ENCODE peak calls at places on chromosomes 7 and 10, in nine cellular contexts. F, E, M, B, D, W, T, C and U are unnamed samples.

GRCh38 chr7:61111-61510 is 131.3 kb upstream of the FAM20C start:
- DNase-seq in F (peak; percentile 56), T (no peak), C (no peak), W (peak; percentile 49), B (no peak), D (no peak), M (no peak), E (peak; percentile 64), U (no peak)

GRCh38 chr7:922334-923107 is 32.0 kb downstream of the ADAP1 start:
- DNase-seq in C (no peak), W (no peak), E (peak; percentile 63), M (no peak), T (no peak), B (no peak), D (peak; percentile 21), F (no peak), U (no peak)

GRCh38 chr10:44399478-44400451 is 14.9 kb upstream of the CXCL12 start:
- DNase-seq in C (no peak), M (no peak), W (no peak), F (peak; percentile 31), T (peak; percentile 62), B (no peak), D (no peak), E (peak; percentile 33), U (peak; percentile 64)

GRCh38 chr7:55550010-55550409 is 22.3 kb downstream of the VOPP1 start:
- DNase-seq in E (no peak), M (no peak), F (no peak), B (no peak), T (no peak), W (no peak), D (peak; percentile 83), C (no peak), U (no peak)

GRCh38 chr7:2725178-2726105 is 37.4 kb downstream of the AMZ1 start:
- DNase-seq in M (no peak), D (peak; percentile 17), F (no peak), B (no peak), W (peak; percentile 56), C (no peak), E (peak; percentile 46), T (no peak), U (no peak)

GRCh38 chr7:28587211-28587610 is 174.9 kb downstream of the CREB5 start:
- DNase-seq in F (no peak), B (no peak), E (no peak), W (no peak), M (peak; percentile 70), D (no peak), C (no peak), T (no peak), U (no peak)

GRCh38 chr7:114574384-114574783 is 159.8 kb downstream of the FOXP2 start:
- DNase-seq in E (no peak), F (no peak), D (no peak), M (no peak), T (peak; percentile 13), W (no peak), C (no peak), B (no peak), U (no peak)

GRCh38 chr7:148084138-148084537 is 506.4 kb upstream of the C7orf33 start:
- DNase-seq in C (peak; percentile 77), M (peak; percentile 38), B (peak; percentile 49), E (no peak), T (peak; percentile 28), D (peak; percentile 52), W (no peak), F (no peak), U (no peak)

GRCh38 chr10:137606-138005 is 2.4 kb downstream of the ZMYND11 start:
- DNase-seq in C (no peak), T (no peak), W (no peak), F (no peak), E (no peak), D (no peak), B (no peak), M (peak; percentile 41), U (no peak)

GRCh38 chr10:13270877-13271551 is 28.9 kb downstream of the PHYH start:
- DNase-seq in F (no peak), D (no peak), B (no peak), C (no peak), T (peak; percentile 28), W (no peak), M (no peak), E (no peak), U (no peak)

GRCh38 chr7:45236666-45237065 is 79.1 kb downstream of the RAMP3 start:
- DNase-seq in B (no peak), F (no peak), C (no peak), D (no peak), E (no peak), T (no peak), M (peak; percentile 28), W (no peak), U (no peak)

GRCh38 chr10:132978542-132978941 is 36.2 kb upstream of the CFAP46 start:
- DNase-seq in M (no peak), B (no peak), W (peak; percentile 14), D (no peak), F (no peak), E (peak; percentile 20), C (no peak), T (no peak), U (no peak)

GRCh38 chr10:111392910-111393309 is 316.1 kb downstream of the ADRA2A start:
- DNase-seq in M (no peak), C (no peak), W (no peak), F (no peak), T (no peak), D (no peak), B (no peak), E (no peak), U (no peak)

GRCh38 chr7:2734761-2735571 is 47.0 kb downstream of the AMZ1 start:
- DNase-seq in M (no peak), E (no peak), D (peak; percentile 26), T (no peak), C (no peak), B (no peak), W (peak; percentile 66), F (peak; percentile 66), U (peak; percentile 71)

GRCh38 chr10:61993676-61994401 is 92.3 kb downstream of the ARID5B start:
- DNase-seq in W (no peak), D (no peak), F (no peak), T (no peak), B (no peak), M (no peak), C (no peak), E (no peak), U (no peak)

DNA sequence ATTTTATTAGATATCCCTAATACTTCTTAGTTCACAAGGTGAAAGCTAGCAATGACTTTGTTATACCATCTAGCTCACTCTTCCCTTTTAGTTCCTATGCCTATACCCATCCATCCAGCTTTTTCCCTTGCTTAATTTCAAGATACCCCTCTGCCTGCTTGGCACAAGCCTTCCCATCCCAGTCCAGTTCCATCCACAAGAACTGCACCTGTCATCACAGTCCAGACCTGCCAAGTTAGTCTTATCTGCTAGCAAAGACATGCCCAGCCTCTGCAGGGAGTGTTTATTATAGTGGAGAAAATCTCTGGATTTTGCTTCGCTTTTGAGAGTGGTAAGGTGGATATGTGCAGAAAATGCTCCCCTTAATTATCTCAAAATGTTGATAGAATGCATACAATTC is 158.2 kb downstream of the ST7 start:
- DNase-seq in T (no peak), M (no peak), E (no peak), D (no peak), B (no peak), W (no peak), C (no peak), F (no peak), U (no peak)
- TF ChIP-seq CTCF in T (no peak), M (no peak), E (no peak), D (no peak), B (no peak), W (no peak), C (no peak), F (no peak), U (no peak)

DNA sequence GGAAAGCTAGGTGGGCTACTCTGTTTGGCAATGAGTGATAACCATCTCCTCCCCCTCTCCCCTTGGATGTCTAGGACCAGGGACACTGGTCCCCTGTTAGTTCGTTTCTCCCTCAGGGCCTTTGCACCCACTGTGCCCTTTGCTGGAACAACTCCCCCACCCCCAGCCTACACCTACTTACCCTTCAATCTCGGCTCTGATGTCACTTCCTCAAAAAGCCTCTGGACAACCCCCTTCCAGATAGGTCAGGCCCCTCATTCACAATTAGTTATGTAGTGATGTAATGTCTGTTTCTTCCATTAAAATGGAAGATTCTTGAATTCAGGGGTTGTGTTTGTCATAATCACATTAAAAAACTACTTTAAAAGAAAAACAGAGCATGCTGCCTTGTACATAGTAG is 152.9 kb downstream of the SNX10 start:
- DNase-seq in M (no peak), T (no peak), W (no peak), D (no peak), B (no peak), F (no peak), E (no peak), C (no peak), U (no peak)
- TF ChIP-seq CTCF in M (no peak), T (no peak), W (no peak), D (no peak), B (no peak), F (no peak), E (no peak), C (no peak), U (no peak)

DNA sequence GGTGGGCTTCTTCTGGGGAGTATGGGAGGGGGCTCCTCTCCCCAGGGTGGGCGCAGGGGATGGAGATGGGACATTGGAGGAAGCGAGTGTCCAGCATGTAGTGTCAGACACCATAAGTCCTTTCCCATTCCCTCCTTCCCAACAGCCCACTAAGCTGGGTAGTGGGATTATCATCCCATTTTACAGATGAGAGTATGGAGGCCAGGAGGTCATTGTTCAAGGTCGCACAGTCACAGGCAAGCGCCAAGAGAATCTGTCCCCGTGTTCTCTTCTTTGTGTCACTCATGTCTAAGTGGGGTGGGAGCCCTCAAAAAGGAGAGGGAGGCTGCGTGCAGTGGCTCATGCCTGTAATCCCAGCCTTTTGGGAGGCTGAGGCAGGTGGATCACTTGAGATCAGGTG is 64.8 kb downstream of the CLIP2 start:
- DNase-seq in W (no peak), E (no peak), C (no peak), T (no peak), F (no peak), B (no peak), M (no peak), D (no peak), U (no peak)
- TF ChIP-seq CTCF in W (no peak), E (no peak), C (no peak), T (no peak), F (no peak), B (no peak), M (no peak), D (no peak), U (no peak)

DNA sequence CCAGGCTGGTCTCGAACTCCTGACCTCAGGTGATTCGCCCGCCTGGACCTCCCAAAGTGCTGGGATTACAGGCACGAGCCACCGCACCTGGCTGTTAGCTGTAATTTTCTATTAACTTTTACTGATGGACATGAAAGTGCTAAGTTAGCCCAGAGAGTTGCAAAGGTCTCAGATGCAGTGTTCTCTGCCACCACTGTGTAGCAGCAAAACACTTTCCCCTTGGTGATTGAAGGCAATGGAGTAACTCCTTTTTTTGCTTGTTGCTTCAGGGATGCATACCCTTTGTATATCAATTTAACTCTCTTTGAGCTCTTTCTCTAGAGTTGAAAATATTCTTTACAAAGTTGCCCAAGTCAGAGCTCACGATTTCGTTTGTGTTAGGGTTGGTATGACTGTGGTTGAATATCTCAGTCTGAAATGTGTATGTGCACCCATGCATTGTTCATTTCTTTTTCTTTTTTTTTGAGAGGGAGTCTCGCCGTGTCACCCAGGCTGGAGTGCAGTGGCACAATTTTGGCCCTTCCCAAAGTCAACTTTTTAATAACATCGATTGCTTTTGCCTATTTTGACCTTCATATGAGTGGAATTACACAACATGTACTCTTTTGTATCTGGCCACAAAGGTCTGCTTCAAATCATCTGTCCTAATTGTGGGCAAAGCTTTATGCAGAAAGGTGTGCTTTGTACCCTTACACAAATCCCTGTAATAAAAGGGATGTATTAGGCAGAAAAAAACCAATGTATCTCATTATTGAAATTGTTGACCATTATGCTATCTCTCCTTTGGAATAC is 52.6 kb downstream of the GTF2I start:
- DNase-seq in M (no peak), D (no peak), F (no peak), B (no peak), E (no peak), T (no peak), C (no peak), W (no peak), U (no peak)
- TF ChIP-seq CTCF in M (no peak), D (no peak), F (no peak), B (no peak), E (no peak), T (no peak), C (peak; percentile 7), W (no peak), U (no peak)